ENCODE peak calls at places on chromosomes 1 and 21, in ten cellular contexts. One of them, this sample, is unnamed.

GRCh38 chr1:223486366-223486765 is 93.2 kb downstream of the CCDC185 start:
- DNase-seq in ovary: no peak
- DNase-seq in Peyer's patch: no peak
- DNase-seq in stomach: no peak
- DNase-seq in tibial nerve: no peak
- DNase-seq in sigmoid colon: no peak
- DNase-seq in NB4: no peak
- DNase-seq in IMR-90: no peak
- DNase-seq in uterus: no peak
- DNase-seq in esophagus squamous epithelium: no peak
- DNase-seq in this sample: no peak

GRCh38 chr1:241156231-241156965 is 200.6 kb downstream of the RGS7 start:
- DNase-seq in esophagus squamous epithelium: no peak
- DNase-seq in Peyer's patch: no peak
- DNase-seq in uterus: no peak
- DNase-seq in NB4: peak; percentile 53
- DNase-seq in tibial nerve: no peak
- DNase-seq in stomach: peak; percentile 39
- DNase-seq in IMR-90: peak; percentile 2
- DNase-seq in ovary: no peak
- DNase-seq in sigmoid colon: no peak
- DNase-seq in this sample: peak; percentile 29

GRCh38 chr1:52240592-52240991 is 98.7 kb downstream of the ZFYVE9 start:
- DNase-seq in stomach: no peak
- DNase-seq in Peyer's patch: no peak
- DNase-seq in ovary: no peak
- DNase-seq in esophagus squamous epithelium: no peak
- DNase-seq in IMR-90: no peak
- DNase-seq in uterus: no peak
- DNase-seq in NB4: peak; percentile 30
- DNase-seq in tibial nerve: no peak
- DNase-seq in sigmoid colon: no peak
- DNase-seq in this sample: no peak

GRCh38 chr1:156765664-156766063 is 1.7 kb upstream of the PRCC start:
- DNase-seq in sigmoid colon: no peak
- DNase-seq in Peyer's patch: peak; percentile 2
- DNase-seq in stomach: no peak
- DNase-seq in NB4: no peak
- DNase-seq in esophagus squamous epithelium: no peak
- DNase-seq in tibial nerve: no peak
- DNase-seq in uterus: no peak
- DNase-seq in IMR-90: no peak
- DNase-seq in ovary: no peak
- DNase-seq in this sample: no peak

GRCh38 chr1:24707659-24708058 is 37.6 kb upstream of the CLIC4 start:
- DNase-seq in ovary: no peak
- DNase-seq in NB4: peak; percentile 24
- DNase-seq in IMR-90: peak; percentile 80
- DNase-seq in sigmoid colon: no peak
- DNase-seq in tibial nerve: no peak
- DNase-seq in Peyer's patch: no peak
- DNase-seq in esophagus squamous epithelium: no peak
- DNase-seq in uterus: no peak
- DNase-seq in stomach: no peak
- DNase-seq in this sample: no peak

GRCh38 chr1:1344672-1345361 is 4.4 kb downstream of the DVL1 start:
- DNase-seq in uterus: no peak
- DNase-seq in tibial nerve: no peak
- DNase-seq in NB4: no peak
- DNase-seq in sigmoid colon: no peak
- DNase-seq in esophagus squamous epithelium: no peak
- DNase-seq in IMR-90: peak; percentile 69
- DNase-seq in ovary: no peak
- DNase-seq in stomach: peak; percentile 68
- DNase-seq in Peyer's patch: no peak
- DNase-seq in this sample: no peak

GRCh38 chr1:78787554-78787953 is 137.9 kb downstream of the IFI44 start:
- DNase-seq in esophagus squamous epithelium: no peak
- DNase-seq in ovary: no peak
- DNase-seq in stomach: no peak
- DNase-seq in IMR-90: peak; percentile 1
- DNase-seq in uterus: no peak
- DNase-seq in sigmoid colon: no peak
- DNase-seq in Peyer's patch: no peak
- DNase-seq in tibial nerve: no peak
- DNase-seq in NB4: no peak
- DNase-seq in this sample: no peak

GRCh38 chr1:116962976-116963639 is 38.5 kb upstream of the CD101 start:
- DNase-seq in Peyer's patch: no peak
- DNase-seq in esophagus squamous epithelium: no peak
- DNase-seq in tibial nerve: no peak
- DNase-seq in stomach: no peak
- DNase-seq in sigmoid colon: no peak
- DNase-seq in NB4: peak; percentile 18
- DNase-seq in uterus: no peak
- DNase-seq in ovary: no peak
- DNase-seq in IMR-90: no peak
- DNase-seq in this sample: no peak

GRCh38 chr21:42991992-42992740 is 17.8 kb downstream of the PKNOX1 start:
- DNase-seq in uterus: peak; percentile 85
- DNase-seq in IMR-90: peak; percentile 97
- DNase-seq in tibial nerve: no peak
- DNase-seq in ovary: peak; percentile 85
- DNase-seq in stomach: no peak
- DNase-seq in NB4: peak; percentile 57
- DNase-seq in esophagus squamous epithelium: no peak
- DNase-seq in sigmoid colon: peak; percentile 96
- DNase-seq in Peyer's patch: no peak
- DNase-seq in this sample: no peak

GRCh38 chr1:202214089-202214843 is 20.7 kb downstream of the LGR6 start:
- DNase-seq in ovary: no peak
- DNase-seq in sigmoid colon: no peak
- DNase-seq in IMR-90: no peak
- DNase-seq in esophagus squamous epithelium: no peak
- DNase-seq in uterus: no peak
- DNase-seq in NB4: no peak
- DNase-seq in tibial nerve: no peak
- DNase-seq in stomach: no peak
- DNase-seq in Peyer's patch: no peak
- DNase-seq in this sample: no peak

GRCh38 chr1:167344605-167345385 is 124.1 kb downstream of the POU2F1 start:
- DNase-seq in tibial nerve: no peak
- DNase-seq in uterus: no peak
- DNase-seq in Peyer's patch: no peak
- DNase-seq in NB4: no peak
- DNase-seq in stomach: no peak
- DNase-seq in sigmoid colon: no peak
- DNase-seq in IMR-90: peak; percentile 54
- DNase-seq in esophagus squamous epithelium: no peak
- DNase-seq in ovary: no peak
- DNase-seq in this sample: no peak

GRCh38 chr21:38833122-38833521 is 27.4 kb downstream of the ETS2 start:
- DNase-seq in esophagus squamous epithelium: no peak
- DNase-seq in Peyer's patch: no peak
- DNase-seq in NB4: no peak
- DNase-seq in sigmoid colon: no peak
- DNase-seq in stomach: no peak
- DNase-seq in uterus: no peak
- DNase-seq in tibial nerve: no peak
- DNase-seq in IMR-90: no peak
- DNase-seq in ovary: no peak
- DNase-seq in this sample: no peak

DNA sequence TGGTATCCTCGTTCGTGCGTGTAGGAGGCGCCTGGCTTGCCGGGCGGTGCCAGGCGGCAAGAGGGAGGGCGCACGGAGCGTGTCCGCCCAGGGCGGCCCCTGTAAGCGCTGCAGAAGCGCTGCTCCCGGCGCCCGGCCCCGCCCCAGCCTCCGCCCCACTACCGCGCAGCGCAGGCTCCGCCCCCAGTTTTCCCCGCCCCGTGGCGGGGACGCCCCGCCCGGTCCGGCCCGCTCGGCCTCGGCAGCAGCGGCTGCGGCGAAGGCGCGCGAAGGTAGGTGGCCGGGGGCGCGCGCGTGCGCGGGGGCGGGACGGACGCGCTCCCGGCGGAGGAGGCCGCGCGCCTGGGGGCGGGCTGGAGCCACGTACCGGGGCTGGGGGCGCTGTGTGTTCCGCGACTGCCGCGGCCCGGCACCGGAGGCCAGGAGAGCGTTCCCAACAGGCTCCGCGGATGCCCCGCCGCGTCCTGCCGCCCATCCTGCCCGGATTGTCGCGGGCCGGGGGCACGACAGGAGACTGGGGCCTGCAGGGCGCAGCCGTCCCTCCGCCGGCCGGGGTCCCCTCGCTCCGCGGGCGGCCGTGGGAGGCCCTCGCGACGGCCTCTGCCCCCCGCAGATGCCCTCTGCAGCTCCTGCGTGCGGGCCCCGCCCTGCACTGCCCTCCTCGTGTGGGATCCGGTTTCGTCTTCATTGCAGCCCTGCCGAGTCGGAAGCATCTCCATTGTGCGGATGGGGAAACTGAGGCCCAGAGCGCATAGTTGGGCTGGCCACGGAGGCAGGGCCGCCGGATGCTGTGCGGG is 7.7 kb upstream of the CROCC start:
- DNase-seq in esophagus squamous epithelium: peak; percentile 78
- DNase-seq in IMR-90: peak; percentile 95
- DNase-seq in stomach: peak; percentile 96
- DNase-seq in sigmoid colon: peak; percentile 97
- DNase-seq in uterus: peak; percentile 97
- DNase-seq in tibial nerve: peak; percentile 85
- DNase-seq in NB4: peak; percentile 93
- DNase-seq in ovary: peak; percentile 92
- DNase-seq in Peyer's patch: peak; percentile 92
- DNase-seq in this sample: peak; percentile 98
- TF ChIP-seq POLR2A in esophagus squamous epithelium: peak; percentile 83
- TF ChIP-seq POLR2A in IMR-90: peak; percentile 53
- TF ChIP-seq POLR2A in stomach: no peak
- TF ChIP-seq POLR2A in sigmoid colon: no peak
- TF ChIP-seq POLR2A in uterus: peak; percentile 90
- TF ChIP-seq POLR2A in tibial nerve: peak; percentile 83
- TF ChIP-seq POLR2A in NB4: peak; percentile 69
- TF ChIP-seq POLR2A in ovary: peak; percentile 64
- TF ChIP-seq POLR2A in Peyer's patch: peak; percentile 6
- TF ChIP-seq POLR2A in this sample: no peak

DNA sequence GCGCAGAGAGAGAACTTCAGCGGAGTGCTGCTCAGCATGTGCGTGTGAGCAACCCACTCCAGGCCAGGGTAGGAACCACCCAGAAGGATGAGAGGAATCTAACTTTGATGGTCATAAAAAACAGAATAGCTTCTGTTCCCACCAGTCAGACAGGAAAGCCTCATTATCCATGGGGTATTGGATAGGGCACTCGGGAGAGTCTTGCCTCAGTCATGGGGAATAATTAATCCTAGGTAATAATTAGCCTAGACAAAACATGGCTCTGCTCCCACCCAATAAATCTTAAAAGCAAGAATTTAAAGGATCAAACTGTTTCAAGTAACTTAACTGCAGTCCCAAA is 35.3 kb downstream of the LDLRAD1 start:
- DNase-seq in uterus: no peak
- DNase-seq in ovary: no peak
- DNase-seq in esophagus squamous epithelium: no peak
- DNase-seq in stomach: no peak
- DNase-seq in NB4: no peak
- DNase-seq in tibial nerve: no peak
- DNase-seq in Peyer's patch: no peak
- DNase-seq in IMR-90: no peak
- DNase-seq in sigmoid colon: no peak
- DNase-seq in this sample: no peak
- H3K4me3 ChIP-seq in uterus: peak overlapping the region; percentile 31
- H3K4me3 ChIP-seq in ovary: peak overlapping the region; percentile 35
- H3K4me3 ChIP-seq in esophagus squamous epithelium: peak overlapping the region; percentile 59
- H3K4me3 ChIP-seq in stomach: peak overlapping the region; percentile 25
- H3K4me3 ChIP-seq in NB4: no peak overlapping the region
- H3K4me3 ChIP-seq in tibial nerve: peak overlapping the region; percentile 28
- H3K4me3 ChIP-seq in Peyer's patch: peak overlapping the region; percentile 47
- H3K4me3 ChIP-seq in IMR-90: peak overlapping the region; percentile 27
- H3K4me3 ChIP-seq in sigmoid colon: peak overlapping the region; percentile 41
- H3K4me3 ChIP-seq in this sample: no peak overlapping the region

GRCh38 chr1:238951809-238952208 is 434.6 kb upstream of the CHRM3 start:
- DNase-seq in stomach: peak; percentile 29
- DNase-seq in tibial nerve: peak; percentile 24
- DNase-seq in NB4: peak; percentile 53
- DNase-seq in IMR-90: peak; percentile 33
- DNase-seq in esophagus squamous epithelium: no peak
- DNase-seq in uterus: no peak
- DNase-seq in sigmoid colon: no peak
- DNase-seq in ovary: no peak
- DNase-seq in Peyer's patch: no peak
- DNase-seq in this sample: no peak
- TF ChIP-seq CTCF in stomach: no peak
- TF ChIP-seq CTCF in tibial nerve: peak; percentile 17
- TF ChIP-seq CTCF in NB4: peak; percentile 29
- TF ChIP-seq CTCF in IMR-90: peak; percentile 50
- TF ChIP-seq CTCF in esophagus squamous epithelium: peak; percentile 20
- TF ChIP-seq CTCF in uterus: no peak
- TF ChIP-seq CTCF in sigmoid colon: no peak
- TF ChIP-seq CTCF in ovary: no peak
- TF ChIP-seq CTCF in Peyer's patch: no peak
- TF ChIP-seq CTCF in this sample: no peak

DNA sequence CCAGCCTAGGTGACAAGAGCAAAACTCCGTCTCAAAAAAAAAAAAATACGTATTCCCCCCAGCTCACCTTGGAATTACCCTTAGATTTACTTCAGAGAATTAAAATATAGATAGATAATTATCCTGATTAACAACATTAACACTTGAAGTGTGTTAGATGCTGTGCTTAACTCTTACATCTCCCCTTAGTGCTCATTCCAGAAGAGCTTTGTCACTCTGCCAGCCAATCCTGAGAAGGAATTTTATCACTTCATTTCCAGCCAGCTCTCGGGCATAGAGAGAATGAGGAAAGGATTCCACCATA is 1.6 kb upstream of the SHC1 start:
- DNase-seq in sigmoid colon: no peak
- DNase-seq in IMR-90: no peak
- DNase-seq in NB4: no peak
- DNase-seq in ovary: no peak
- DNase-seq in tibial nerve: no peak
- DNase-seq in stomach: no peak
- DNase-seq in esophagus squamous epithelium: no peak
- DNase-seq in Peyer's patch: no peak
- DNase-seq in uterus: no peak
- DNase-seq in this sample: no peak
- TF ChIP-seq POLR2A in sigmoid colon: no peak
- TF ChIP-seq POLR2A in IMR-90: no peak
- TF ChIP-seq POLR2A in NB4: no peak
- TF ChIP-seq POLR2A in ovary: no peak
- TF ChIP-seq POLR2A in tibial nerve: no peak
- TF ChIP-seq POLR2A in stomach: no peak
- TF ChIP-seq POLR2A in esophagus squamous epithelium: no peak
- TF ChIP-seq POLR2A in Peyer's patch: no peak
- TF ChIP-seq POLR2A in uterus: no peak
- TF ChIP-seq POLR2A in this sample: no peak

GRCh38 chr1:36122463-36123025 is 2.5 kb downstream of the COL8A2 start:
- DNase-seq in stomach: no peak
- DNase-seq in tibial nerve: no peak
- DNase-seq in esophagus squamous epithelium: no peak
- DNase-seq in IMR-90: no peak
- DNase-seq in Peyer's patch: no peak
- DNase-seq in NB4: no peak
- DNase-seq in ovary: no peak
- DNase-seq in sigmoid colon: no peak
- DNase-seq in uterus: no peak
- DNase-seq in this sample: no peak
- H3K4me3 ChIP-seq in stomach: no peak overlapping the region
- H3K4me3 ChIP-seq in tibial nerve: no peak overlapping the region
- H3K4me3 ChIP-seq in esophagus squamous epithelium: no peak overlapping the region
- H3K4me3 ChIP-seq in IMR-90: no peak overlapping the region
- H3K4me3 ChIP-seq in Peyer's patch: no peak overlapping the region
- H3K4me3 ChIP-seq in NB4: no peak overlapping the region
- H3K4me3 ChIP-seq in ovary: no peak overlapping the region
- H3K4me3 ChIP-seq in sigmoid colon: no peak overlapping the region
- H3K4me3 ChIP-seq in uterus: no peak overlapping the region
- H3K4me3 ChIP-seq in this sample: no peak overlapping the region